ENCODE peak calls at places on chromosomes 13 and 19, in nine cellular contexts. One of them, this sample, is unnamed.

GRCh38 chr13:113550453-113550852 is 34.1 kb upstream of the TFDP1 start:
- DNase-seq in iPS DF 19.7: no peak
- DNase-seq in CD4-positive, alpha-beta T cell: no peak
- DNase-seq in activated naive CD4-positive, alpha-beta T cell treated with anti-CD3 and anti-CD28 coated beads, Interleukin-2, amount 50 U/mL, for 16 hours: no peak
- DNase-seq in stimulated activated CD4-positive, alpha-beta T cell treated with anti-CD3 and anti-CD28 coated beads, Interleukin-4, amount 100 ng/mL, for 48 hours: no peak
- DNase-seq in EH: no peak
- DNase-seq in activated T-cell treated with anti-CD3 and anti-CD28 coated beads, Interleukin-2, amount 50 U/mL, for 72 hours: no peak
- DNase-seq in CD4-positive, alpha-beta memory T cell: no peak
- DNase-seq in ELR: no peak
- DNase-seq in this sample: no peak

GRCh38 chr13:75769141-75769905 is 133.2 kb downstream of the LMO7 start:
- DNase-seq in activated T-cell treated with anti-CD3 and anti-CD28 coated beads, Interleukin-2, amount 50 U/mL, for 72 hours: no peak
- DNase-seq in iPS DF 19.7: no peak
- DNase-seq in CD4-positive, alpha-beta memory T cell: no peak
- DNase-seq in EH: peak; percentile 77
- DNase-seq in stimulated activated CD4-positive, alpha-beta T cell treated with anti-CD3 and anti-CD28 coated beads, Interleukin-4, amount 100 ng/mL, for 48 hours: no peak
- DNase-seq in CD4-positive, alpha-beta T cell: no peak
- DNase-seq in activated naive CD4-positive, alpha-beta T cell treated with anti-CD3 and anti-CD28 coated beads, Interleukin-2, amount 50 U/mL, for 16 hours: no peak
- DNase-seq in ELR: no peak
- DNase-seq in this sample: no peak

GRCh38 chr13:89082623-89083022 is 1411.5 kb downstream of the SLITRK5 start:
- DNase-seq in activated T-cell treated with anti-CD3 and anti-CD28 coated beads, Interleukin-2, amount 50 U/mL, for 72 hours: no peak
- DNase-seq in CD4-positive, alpha-beta T cell: no peak
- DNase-seq in CD4-positive, alpha-beta memory T cell: no peak
- DNase-seq in stimulated activated CD4-positive, alpha-beta T cell treated with anti-CD3 and anti-CD28 coated beads, Interleukin-4, amount 100 ng/mL, for 48 hours: no peak
- DNase-seq in ELR: no peak
- DNase-seq in activated naive CD4-positive, alpha-beta T cell treated with anti-CD3 and anti-CD28 coated beads, Interleukin-2, amount 50 U/mL, for 16 hours: no peak
- DNase-seq in EH: no peak
- DNase-seq in iPS DF 19.7: no peak
- DNase-seq in this sample: no peak

GRCh38 chr13:100875392-100876043 is 200.9 kb upstream of the TMTC4 start:
- DNase-seq in stimulated activated CD4-positive, alpha-beta T cell treated with anti-CD3 and anti-CD28 coated beads, Interleukin-4, amount 100 ng/mL, for 48 hours: no peak
- DNase-seq in EH: peak; percentile 96
- DNase-seq in activated T-cell treated with anti-CD3 and anti-CD28 coated beads, Interleukin-2, amount 50 U/mL, for 72 hours: peak; percentile 53
- DNase-seq in CD4-positive, alpha-beta memory T cell: no peak
- DNase-seq in iPS DF 19.7: no peak
- DNase-seq in activated naive CD4-positive, alpha-beta T cell treated with anti-CD3 and anti-CD28 coated beads, Interleukin-2, amount 50 U/mL, for 16 hours: no peak
- DNase-seq in ELR: peak; percentile 83
- DNase-seq in CD4-positive, alpha-beta T cell: no peak
- DNase-seq in this sample: no peak

GRCh38 chr13:94412870-94413269 is 66.6 kb downstream of the DCT start:
- DNase-seq in CD4-positive, alpha-beta memory T cell: no peak
- DNase-seq in EH: no peak
- DNase-seq in iPS DF 19.7: no peak
- DNase-seq in activated naive CD4-positive, alpha-beta T cell treated with anti-CD3 and anti-CD28 coated beads, Interleukin-2, amount 50 U/mL, for 16 hours: no peak
- DNase-seq in activated T-cell treated with anti-CD3 and anti-CD28 coated beads, Interleukin-2, amount 50 U/mL, for 72 hours: no peak
- DNase-seq in ELR: no peak
- DNase-seq in stimulated activated CD4-positive, alpha-beta T cell treated with anti-CD3 and anti-CD28 coated beads, Interleukin-4, amount 100 ng/mL, for 48 hours: no peak
- DNase-seq in CD4-positive, alpha-beta T cell: no peak
- DNase-seq in this sample: no peak

GRCh38 chr13:110265341-110265681 is 41.6 kb downstream of the COL4A1 start:
- DNase-seq in iPS DF 19.7: no peak
- DNase-seq in EH: no peak
- DNase-seq in activated naive CD4-positive, alpha-beta T cell treated with anti-CD3 and anti-CD28 coated beads, Interleukin-2, amount 50 U/mL, for 16 hours: no peak
- DNase-seq in stimulated activated CD4-positive, alpha-beta T cell treated with anti-CD3 and anti-CD28 coated beads, Interleukin-4, amount 100 ng/mL, for 48 hours: no peak
- DNase-seq in activated T-cell treated with anti-CD3 and anti-CD28 coated beads, Interleukin-2, amount 50 U/mL, for 72 hours: no peak
- DNase-seq in CD4-positive, alpha-beta T cell: no peak
- DNase-seq in ELR: no peak
- DNase-seq in CD4-positive, alpha-beta memory T cell: no peak
- DNase-seq in this sample: no peak

GRCh38 chr13:102935896-102936321 is 90.1 kb downstream of the ERCC5 start:
- DNase-seq in stimulated activated CD4-positive, alpha-beta T cell treated with anti-CD3 and anti-CD28 coated beads, Interleukin-4, amount 100 ng/mL, for 48 hours: no peak
- DNase-seq in activated T-cell treated with anti-CD3 and anti-CD28 coated beads, Interleukin-2, amount 50 U/mL, for 72 hours: no peak
- DNase-seq in CD4-positive, alpha-beta T cell: no peak
- DNase-seq in iPS DF 19.7: no peak
- DNase-seq in activated naive CD4-positive, alpha-beta T cell treated with anti-CD3 and anti-CD28 coated beads, Interleukin-2, amount 50 U/mL, for 16 hours: no peak
- DNase-seq in CD4-positive, alpha-beta memory T cell: no peak
- DNase-seq in EH: no peak
- DNase-seq in ELR: no peak
- DNase-seq in this sample: no peak

GRCh38 chr13:71015021-71015420 is 852.0 kb downstream of the DACH1 start:
- DNase-seq in CD4-positive, alpha-beta memory T cell: no peak
- DNase-seq in activated naive CD4-positive, alpha-beta T cell treated with anti-CD3 and anti-CD28 coated beads, Interleukin-2, amount 50 U/mL, for 16 hours: no peak
- DNase-seq in EH: no peak
- DNase-seq in stimulated activated CD4-positive, alpha-beta T cell treated with anti-CD3 and anti-CD28 coated beads, Interleukin-4, amount 100 ng/mL, for 48 hours: no peak
- DNase-seq in iPS DF 19.7: no peak
- DNase-seq in ELR: no peak
- DNase-seq in CD4-positive, alpha-beta T cell: no peak
- DNase-seq in activated T-cell treated with anti-CD3 and anti-CD28 coated beads, Interleukin-2, amount 50 U/mL, for 72 hours: no peak
- DNase-seq in this sample: no peak

GRCh38 chr19:49344516-49345423 is 9.6 kb downstream of the CD37 start:
- DNase-seq in CD4-positive, alpha-beta T cell: no peak
- DNase-seq in ELR: no peak
- DNase-seq in activated T-cell treated with anti-CD3 and anti-CD28 coated beads, Interleukin-2, amount 50 U/mL, for 72 hours: no peak
- DNase-seq in iPS DF 19.7: no peak
- DNase-seq in CD4-positive, alpha-beta memory T cell: no peak
- DNase-seq in activated naive CD4-positive, alpha-beta T cell treated with anti-CD3 and anti-CD28 coated beads, Interleukin-2, amount 50 U/mL, for 16 hours: no peak
- DNase-seq in EH: no peak
- DNase-seq in stimulated activated CD4-positive, alpha-beta T cell treated with anti-CD3 and anti-CD28 coated beads, Interleukin-4, amount 100 ng/mL, for 48 hours: no peak
- DNase-seq in this sample: no peak

GRCh38 chr19:5070922-5071321 is 102.0 kb downstream of the KDM4B start:
- DNase-seq in activated T-cell treated with anti-CD3 and anti-CD28 coated beads, Interleukin-2, amount 50 U/mL, for 72 hours: no peak
- DNase-seq in iPS DF 19.7: no peak
- DNase-seq in EH: no peak
- DNase-seq in stimulated activated CD4-positive, alpha-beta T cell treated with anti-CD3 and anti-CD28 coated beads, Interleukin-4, amount 100 ng/mL, for 48 hours: no peak
- DNase-seq in activated naive CD4-positive, alpha-beta T cell treated with anti-CD3 and anti-CD28 coated beads, Interleukin-2, amount 50 U/mL, for 16 hours: no peak
- DNase-seq in CD4-positive, alpha-beta T cell: no peak
- DNase-seq in ELR: no peak
- DNase-seq in CD4-positive, alpha-beta memory T cell: no peak
- DNase-seq in this sample: no peak

GRCh38 chr13:100409132-100409531 is 179.5 kb downstream of the GGACT start:
- DNase-seq in ELR: peak; percentile 10
- DNase-seq in CD4-positive, alpha-beta T cell: no peak
- DNase-seq in activated naive CD4-positive, alpha-beta T cell treated with anti-CD3 and anti-CD28 coated beads, Interleukin-2, amount 50 U/mL, for 16 hours: no peak
- DNase-seq in activated T-cell treated with anti-CD3 and anti-CD28 coated beads, Interleukin-2, amount 50 U/mL, for 72 hours: no peak
- DNase-seq in iPS DF 19.7: no peak
- DNase-seq in CD4-positive, alpha-beta memory T cell: no peak
- DNase-seq in EH: no peak
- DNase-seq in stimulated activated CD4-positive, alpha-beta T cell treated with anti-CD3 and anti-CD28 coated beads, Interleukin-4, amount 100 ng/mL, for 48 hours: no peak
- DNase-seq in this sample: no peak

GRCh38 chr13:35995136-35995535 is 136.0 kb downstream of the DCLK1 start:
- DNase-seq in CD4-positive, alpha-beta T cell: no peak
- DNase-seq in CD4-positive, alpha-beta memory T cell: no peak
- DNase-seq in iPS DF 19.7: no peak
- DNase-seq in activated T-cell treated with anti-CD3 and anti-CD28 coated beads, Interleukin-2, amount 50 U/mL, for 72 hours: no peak
- DNase-seq in ELR: no peak
- DNase-seq in stimulated activated CD4-positive, alpha-beta T cell treated with anti-CD3 and anti-CD28 coated beads, Interleukin-4, amount 100 ng/mL, for 48 hours: no peak
- DNase-seq in activated naive CD4-positive, alpha-beta T cell treated with anti-CD3 and anti-CD28 coated beads, Interleukin-2, amount 50 U/mL, for 16 hours: no peak
- DNase-seq in EH: peak; percentile 43
- DNase-seq in this sample: no peak

GRCh38 chr13:75643693-75644092 is 7.6 kb downstream of the LMO7 start:
- DNase-seq in stimulated activated CD4-positive, alpha-beta T cell treated with anti-CD3 and anti-CD28 coated beads, Interleukin-4, amount 100 ng/mL, for 48 hours: no peak
- DNase-seq in CD4-positive, alpha-beta memory T cell: no peak
- DNase-seq in activated T-cell treated with anti-CD3 and anti-CD28 coated beads, Interleukin-2, amount 50 U/mL, for 72 hours: no peak
- DNase-seq in activated naive CD4-positive, alpha-beta T cell treated with anti-CD3 and anti-CD28 coated beads, Interleukin-2, amount 50 U/mL, for 16 hours: no peak
- DNase-seq in EH: peak; percentile 21
- DNase-seq in iPS DF 19.7: no peak
- DNase-seq in CD4-positive, alpha-beta T cell: no peak
- DNase-seq in ELR: no peak
- DNase-seq in this sample: no peak

GRCh38 chr13:109684836-109685602 is 101.4 kb downstream of the IRS2 start:
- DNase-seq in EH: no peak
- DNase-seq in activated naive CD4-positive, alpha-beta T cell treated with anti-CD3 and anti-CD28 coated beads, Interleukin-2, amount 50 U/mL, for 16 hours: no peak
- DNase-seq in CD4-positive, alpha-beta T cell: no peak
- DNase-seq in stimulated activated CD4-positive, alpha-beta T cell treated with anti-CD3 and anti-CD28 coated beads, Interleukin-4, amount 100 ng/mL, for 48 hours: no peak
- DNase-seq in CD4-positive, alpha-beta memory T cell: no peak
- DNase-seq in ELR: no peak
- DNase-seq in activated T-cell treated with anti-CD3 and anti-CD28 coated beads, Interleukin-2, amount 50 U/mL, for 72 hours: no peak
- DNase-seq in iPS DF 19.7: no peak
- DNase-seq in this sample: no peak

GRCh38 chr13:109151255-109151654 is 521.8 kb downstream of the MYO16 start:
- DNase-seq in activated naive CD4-positive, alpha-beta T cell treated with anti-CD3 and anti-CD28 coated beads, Interleukin-2, amount 50 U/mL, for 16 hours: no peak
- DNase-seq in CD4-positive, alpha-beta T cell: no peak
- DNase-seq in CD4-positive, alpha-beta memory T cell: no peak
- DNase-seq in ELR: peak; percentile 57
- DNase-seq in iPS DF 19.7: no peak
- DNase-seq in activated T-cell treated with anti-CD3 and anti-CD28 coated beads, Interleukin-2, amount 50 U/mL, for 72 hours: no peak
- DNase-seq in EH: no peak
- DNase-seq in stimulated activated CD4-positive, alpha-beta T cell treated with anti-CD3 and anti-CD28 coated beads, Interleukin-4, amount 100 ng/mL, for 48 hours: no peak
- DNase-seq in this sample: no peak

GRCh38 chr13:80481589-80481988 is 140.7 kb upstream of the SPRY2 start:
- DNase-seq in EH: no peak
- DNase-seq in activated T-cell treated with anti-CD3 and anti-CD28 coated beads, Interleukin-2, amount 50 U/mL, for 72 hours: no peak
- DNase-seq in ELR: no peak
- DNase-seq in CD4-positive, alpha-beta memory T cell: no peak
- DNase-seq in stimulated activated CD4-positive, alpha-beta T cell treated with anti-CD3 and anti-CD28 coated beads, Interleukin-4, amount 100 ng/mL, for 48 hours: no peak
- DNase-seq in CD4-positive, alpha-beta T cell: no peak
- DNase-seq in iPS DF 19.7: no peak
- DNase-seq in activated naive CD4-positive, alpha-beta T cell treated with anti-CD3 and anti-CD28 coated beads, Interleukin-2, amount 50 U/mL, for 16 hours: no peak
- DNase-seq in this sample: no peak

GRCh38 chr19:3975144-3975543 is 4.2 kb upstream of the DAPK3 start:
- DNase-seq in stimulated activated CD4-positive, alpha-beta T cell treated with anti-CD3 and anti-CD28 coated beads, Interleukin-4, amount 100 ng/mL, for 48 hours: no peak
- DNase-seq in activated naive CD4-positive, alpha-beta T cell treated with anti-CD3 and anti-CD28 coated beads, Interleukin-2, amount 50 U/mL, for 16 hours: no peak
- DNase-seq in ELR: peak; percentile 32
- DNase-seq in activated T-cell treated with anti-CD3 and anti-CD28 coated beads, Interleukin-2, amount 50 U/mL, for 72 hours: no peak
- DNase-seq in CD4-positive, alpha-beta memory T cell: no peak
- DNase-seq in EH: no peak
- DNase-seq in iPS DF 19.7: no peak
- DNase-seq in CD4-positive, alpha-beta T cell: no peak
- DNase-seq in this sample: no peak